ENCODE peak calls at places on chromosomes 2 and 18, in nine cellular contexts. U, R, Z, D, A, L, K, W and P are unnamed samples.

GRCh38 chr2:75600418-75601088 is 39.8 kb upstream of the EVA1A start:
- DNase-seq in U (no peak), R (no peak), Z (no peak), D (no peak), A (no peak), L (no peak), K (no peak), W (no peak), P (no peak)

GRCh38 chr2:236395067-236395466 is 130.9 kb upstream of the ASB18 start:
- DNase-seq in U (no peak), R (peak), Z (no peak), D (no peak), A (no peak), L (no peak), K (no peak), W (no peak), P (no peak)

GRCh38 chr2:61460168-61460567 is 10.7 kb downstream of the USP34 start:
- DNase-seq in U (no peak), R (no peak), Z (no peak), D (no peak), A (peak), L (no peak), K (no peak), W (no peak), P (no peak)

GRCh38 chr2:23561088-23561487 is 176.1 kb downstream of the KLHL29 start:
- DNase-seq in U (no peak), R (no peak), Z (no peak), D (no peak), A (no peak), L (no peak), K (no peak), W (no peak), P (no peak)

GRCh38 chr2:28662044-28662443 is 89.6 kb upstream of the PPP1CB start:
- DNase-seq in U (peak), R (no peak), Z (no peak), D (no peak), A (no peak), L (no peak), K (no peak), W (no peak), P (no peak)

GRCh38 chr2:219497495-219498279 is 1.0 kb upstream of the GMPPA start:
- DNase-seq in U (peak), R (peak), Z (peak), D (no peak), A (peak), L (peak), K (peak), W (peak), P (no peak)

GRCh38 chr2:29459445-29460179 is 344.4 kb downstream of the CLIP4 start:
- DNase-seq in U (no peak), R (no peak), Z (no peak), D (no peak), A (peak), L (no peak), K (no peak), W (no peak), P (no peak)

GRCh38 chr2:220147186-220147585 is 519.8 kb downstream of the SLC4A3 start:
- DNase-seq in U (no peak), R (no peak), Z (no peak), D (no peak), A (peak), L (no peak), K (no peak), W (no peak), P (no peak)

GRCh38 chr2:183243760-183244159 is 119.5 kb downstream of the NUP35 start:
- DNase-seq in U (no peak), R (no peak), Z (no peak), D (no peak), A (no peak), L (no peak), K (no peak), W (no peak), P (no peak)

GRCh38 chr18:9337875-9338274 is 3.3 kb downstream of the TWSG1 start:
- DNase-seq in U (no peak), R (no peak), Z (peak), D (no peak), A (no peak), L (no peak), K (no peak), W (no peak), P (no peak)

GRCh38 chr2:227183657-227184367 is 19.4 kb downstream of the COL4A3 start:
- DNase-seq in U (no peak), R (peak), Z (no peak), D (no peak), A (no peak), L (no peak), K (no peak), W (no peak), P (no peak)